ENCODE peak calls at places on chromosome X, in nine cellular contexts. B is amniotic stem cell; T is activated naive CD8-positive, alpha-beta T cell treated with anti-CD3 and anti-CD28 coated beads, Interleukin-2, amount 50 U/mL, for 24 hours; U is D721Med; K is RKO; J is WTC11; Q is nephron progenitor cell; O is HL-60; M is fibroblast of pulmonary artery. H is an unnamed sample.

GRCh38 chrX:142251202-142251601 is 46.1 kb upstream of the MAGEC2 start:
- DNase-seq in B (no peak), T (no peak), U (no peak), K (no peak), J (no peak), Q (no peak), O (no peak), M (no peak), H (no peak)

GRCh38 chrX:56025872-56026571 is 206.1 kb upstream of the KLF8 start:
- DNase-seq in B (no peak), T (no peak), U (no peak), K (no peak), J (no peak), Q (no peak), O (no peak), M (no peak), H (no peak)

GRCh38 chrX:152637649-152638442 is at the start of gene GABRQ:
- DNase-seq in B (no peak), T (no peak), U (no peak), K (no peak), J (peak; percentile 90), Q (peak; percentile 86), O (no peak), M (peak; percentile 1), H (peak; percentile 54)

GRCh38 chrX:150690126-150690525 is 3.1 kb upstream of the MTMR1 start:
- DNase-seq in B (peak; percentile 15), T (no peak), U (no peak), K (peak; percentile 89), J (no peak), Q (no peak), O (no peak), M (peak; percentile 82), H (no peak)

GRCh38 chrX:72306085-72306801 is 529 bp upstream of the CITED1 start:
- DNase-seq in B (no peak), T (no peak), U (no peak), K (peak; percentile 43), J (peak; percentile 16), Q (peak; percentile 48), O (no peak), M (peak; percentile 5), H (no peak)

GRCh38 chrX:48458711-48459110 is 11.3 kb downstream of the SLC38A5 start:
- DNase-seq in B (no peak), T (no peak), U (no peak), K (no peak), J (no peak), Q (no peak), O (no peak), M (no peak), H (no peak)

GRCh38 chrX:20412871-20413486 is 146.3 kb upstream of the RPS6KA3 start:
- DNase-seq in B (no peak), T (peak; percentile 36), U (no peak), K (no peak), J (no peak), Q (no peak), O (no peak), M (no peak), H (no peak)

GRCh38 chrX:133715715-133716114 is 269.7 kb downstream of the GPC3 start:
- DNase-seq in B (no peak), T (no peak), U (no peak), K (no peak), J (no peak), Q (no peak), O (no peak), M (no peak), H (no peak)

GRCh38 chrX:56068274-56068758 is 163.8 kb upstream of the KLF8 start:
- DNase-seq in B (no peak), T (no peak), U (no peak), K (no peak), J (no peak), Q (no peak), O (no peak), M (no peak), H (no peak)

GRCh38 chrX:30153175-30153880 is 62.0 kb upstream of the MAGEB2 start:
- DNase-seq in B (no peak), T (no peak), U (no peak), K (no peak), J (no peak), Q (no peak), O (no peak), M (no peak), H (no peak)

GRCh38 chrX:139831689-139832456 is 101.0 kb downstream of the ATP11C start:
- DNase-seq in B (peak; percentile 0), T (no peak), U (no peak), K (no peak), J (no peak), Q (no peak), O (no peak), M (peak; percentile 84), H (no peak)

GRCh38 chrX:56738670-56739069 is 9.6 kb downstream of the NBDY start:
- DNase-seq in B (no peak), T (no peak), U (no peak), K (no peak), J (no peak), Q (no peak), O (no peak), M (no peak), H (no peak)

GRCh38 chrX:2692221-2693122 is 1.4 kb downstream of the CD99 start:
- DNase-seq in B (no peak), T (peak; percentile 42), U (no peak), K (peak; percentile 63), J (no peak), Q (peak; percentile 29), O (no peak), M (peak; percentile 61), H (no peak)

GRCh38 chrX:133849676-133850075 is 135.7 kb downstream of the GPC3 start:
- DNase-seq in B (no peak), T (no peak), U (no peak), K (no peak), J (no peak), Q (no peak), O (no peak), M (no peak), H (no peak)

GRCh38 chrX:30308263-30309138 is 689 bp downstream of the NR0B1 start:
- DNase-seq in B (no peak), T (peak; percentile 4), U (no peak), K (no peak), J (peak; percentile 42), Q (peak; percentile 36), O (no peak), M (peak; percentile 7), H (no peak)

H was measured in iPS DF 6.9.